ENCODE peak calls at places on chromosomes 11 and 22, in seven cellular contexts. M, L, A, F, S, Z and U are unnamed samples.

GRCh38 chr22:48605856-48606255 is 1221.8 kb downstream of the BRD1 start:
- DNase-seq in M (no peak), L (no peak), A (no peak), F (no peak), S (no peak), Z (no peak), U (no peak)

GRCh38 chr11:14480716-14481115 is 18.9 kb downstream of the COPB1 start:
- DNase-seq in M (no peak), L (no peak), A (no peak), F (no peak), S (no peak), Z (no peak), U (no peak)

GRCh38 chr11:17036666-17037658 is 22.7 kb upstream of the PLEKHA7 start:
- DNase-seq in M (no peak), L (no peak), A (peak; percentile 76), F (no peak), S (no peak), Z (peak; percentile 25), U (peak; percentile 43)

GRCh38 chr11:34959770-34960169 is 43.4 kb downstream of the PDHX start:
- DNase-seq in M (no peak), L (no peak), A (no peak), F (no peak), S (no peak), Z (no peak), U (no peak)

GRCh38 chr11:17703951-17704350 is 15.4 kb upstream of the MYOD1 start:
- DNase-seq in M (peak; percentile 5), L (no peak), A (peak; percentile 43), F (no peak), S (no peak), Z (no peak), U (no peak)

GRCh38 chr11:86551286-86551685 is 121.1 kb downstream of the ME3 start:
- DNase-seq in M (peak; percentile 1), L (no peak), A (no peak), F (no peak), S (no peak), Z (no peak), U (no peak)

GRCh38 chr11:66219846-66220565 is 48.4 kb upstream of the RAB1B start:
- DNase-seq in M (no peak), L (no peak), A (no peak), F (no peak), S (peak; percentile 58), Z (no peak), U (no peak)

GRCh38 chr11:76124905-76125566 is 81.3 kb downstream of the WNT11 start:
- DNase-seq in M (peak; percentile 30), L (no peak), A (no peak), F (no peak), S (no peak), Z (no peak), U (no peak)

GRCh38 chr22:17120281-17120680 is 879 bp downstream of the TMEM121B start:
- DNase-seq in M (no peak), L (no peak), A (peak; percentile 92), F (no peak), S (no peak), Z (no peak), U (peak; percentile 34)

GRCh38 chr11:111665779-111666178 is 63.5 kb downstream of the SIK2 start:
- DNase-seq in M (no peak), L (no peak), A (peak; percentile 72), F (peak; percentile 22), S (no peak), Z (no peak), U (no peak)

GRCh38 chr11:40295466-40295865 is 1164.0 kb downstream of the LRRC4C start:
- DNase-seq in M (no peak), L (no peak), A (no peak), F (no peak), S (no peak), Z (no peak), U (no peak)

GRCh38 chr11:112364962-112365481 is 104.4 kb upstream of the PLET1 start:
- DNase-seq in M (no peak), L (no peak), A (no peak), F (no peak), S (peak; percentile 85), Z (no peak), U (peak; percentile 35)

GRCh38 chr22:48737461-48738203 is 1090.0 kb downstream of the BRD1 start:
- DNase-seq in M (no peak), L (no peak), A (no peak), F (no peak), S (peak; percentile 48), Z (no peak), U (no peak)

GRCh38 chr11:70692131-70692530 is 293.8 kb downstream of the CTTN start:
- DNase-seq in M (no peak), L (no peak), A (no peak), F (no peak), S (no peak), Z (no peak), U (no peak)

GRCh38 chr22:24975813-24976341 is 23.4 kb downstream of the KIAA1671 start:
- DNase-seq in M (no peak), L (peak; percentile 71), A (no peak), F (no peak), S (peak; percentile 74), Z (no peak), U (no peak)

GRCh38 chr11:69328231-69328630 is 34.3 kb downstream of the MYEOV start:
- DNase-seq in M (no peak), L (no peak), A (no peak), F (no peak), S (peak; percentile 25), Z (no peak), U (no peak)

GRCh38 chr11:134837166-134837886 is 425.3 kb upstream of the B3GAT1 start:
- DNase-seq in M (no peak), L (no peak), A (no peak), F (no peak), S (no peak), Z (no peak), U (no peak)

DNA sequence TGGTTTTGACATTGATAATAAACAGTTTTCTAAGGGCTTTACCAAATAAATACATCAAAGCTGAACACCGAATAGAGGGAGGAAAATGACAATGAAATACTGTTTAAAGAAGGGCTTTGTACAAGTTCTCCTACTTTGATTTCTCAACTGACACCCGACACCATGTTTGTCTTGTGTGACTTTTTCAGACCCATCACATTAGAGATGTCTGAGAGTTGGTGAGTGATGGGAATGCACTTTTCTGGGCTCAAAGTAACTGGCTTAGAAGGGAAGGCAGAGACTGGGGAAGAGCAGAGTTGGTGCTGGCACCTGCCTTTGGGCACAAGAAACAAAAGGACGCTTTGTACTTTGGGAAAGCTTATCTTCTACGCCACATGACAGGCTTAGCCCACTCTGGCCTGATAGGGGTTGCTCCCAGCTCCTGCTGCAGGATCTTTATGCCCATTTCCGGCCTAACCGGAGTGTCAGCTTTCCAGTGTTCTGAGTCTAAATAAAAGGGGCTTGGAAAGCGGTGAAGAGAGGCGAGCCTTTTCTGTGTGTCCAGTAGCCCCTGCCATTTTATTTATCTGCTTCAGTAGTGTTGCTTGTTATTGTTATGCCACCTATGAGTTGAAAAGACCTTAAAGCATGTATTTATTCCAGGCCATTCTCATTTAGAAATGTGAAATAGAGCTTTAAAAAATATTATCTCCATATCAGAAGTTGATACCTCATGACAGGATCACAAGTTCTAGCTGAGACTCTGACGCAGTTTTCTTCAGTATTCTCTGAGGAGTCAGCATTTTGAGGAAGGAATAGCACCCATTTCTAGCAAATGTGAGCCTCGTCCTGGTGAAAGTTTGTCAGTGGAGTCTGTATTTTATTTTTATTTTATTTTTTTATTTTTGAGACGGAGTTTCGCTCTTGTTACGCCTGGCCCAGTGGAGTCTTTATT is 24.2 kb downstream of the KREMEN1 start:
- DNase-seq in M (no peak), L (no peak), A (peak; percentile 35), F (no peak), S (no peak), Z (no peak), U (no peak)
- TF ChIP-seq POLR2AphosphoS5 in M (no peak), L (no peak), A (no peak), F (no peak), S (no peak), Z (no peak), U (no peak)

DNA sequence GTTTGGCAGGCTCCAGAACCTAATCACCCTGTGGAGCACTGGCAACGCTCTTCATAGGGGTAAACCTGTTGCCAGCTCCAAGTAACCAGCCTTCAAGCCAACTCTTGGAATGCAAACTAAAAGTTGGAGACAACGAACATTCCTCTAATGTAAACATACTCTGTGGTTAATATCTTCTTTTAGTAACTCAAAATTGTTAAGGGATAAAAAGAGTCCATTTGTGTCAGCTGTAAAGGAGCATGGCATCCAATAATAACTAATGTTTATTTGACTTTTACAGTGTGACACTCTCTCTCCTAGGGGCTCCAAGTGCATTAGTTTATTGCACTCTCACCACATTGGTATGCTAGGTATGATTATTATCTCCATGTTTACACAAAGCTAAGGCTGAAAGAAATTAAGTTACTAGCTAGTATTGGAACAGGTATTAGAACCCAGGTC is 31.0 kb upstream of the AMOTL1 start:
- DNase-seq in M (no peak), L (no peak), A (no peak), F (no peak), S (no peak), Z (no peak), U (no peak)
- TF ChIP-seq POLR2AphosphoS5 in M (no peak), L (no peak), A (no peak), F (no peak), S (no peak), Z (no peak), U (no peak)

DNA sequence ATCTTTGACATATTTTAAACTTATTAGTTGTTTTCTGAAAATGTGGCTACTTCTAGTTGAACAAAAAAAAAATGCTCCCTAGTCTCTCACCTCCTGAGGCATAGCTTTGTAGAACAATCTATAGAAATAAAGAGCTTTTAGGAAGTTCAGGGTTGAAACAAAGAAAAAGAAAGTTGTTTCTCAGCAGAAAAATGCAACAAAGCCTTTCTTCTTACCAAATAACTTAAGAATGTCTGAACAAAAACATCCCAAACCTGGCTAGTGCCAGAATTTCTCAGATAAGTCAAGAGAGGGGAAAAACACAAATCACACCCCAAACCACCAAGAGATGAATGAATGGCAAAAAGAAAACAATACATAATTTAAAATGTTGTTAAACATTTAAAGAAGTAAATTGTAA is 114.1 kb downstream of the MAML2 start:
- DNase-seq in M (no peak), L (no peak), A (no peak), F (no peak), S (no peak), Z (no peak), U (no peak)
- TF ChIP-seq POLR2AphosphoS5 in M (no peak), L (no peak), A (no peak), F (no peak), S (no peak), Z (no peak), U (no peak)

GRCh38 chr11:107801641-107802040 is 56.9 kb downstream of the SLC35F2 start:
- DNase-seq in M (no peak), L (no peak), A (no peak), F (no peak), S (no peak), Z (no peak), U (no peak)

GRCh38 chr11:107804219-107804618 is 54.4 kb downstream of the SLC35F2 start:
- DNase-seq in M (no peak), L (no peak), A (no peak), F (no peak), S (no peak), Z (no peak), U (no peak)

DNA sequence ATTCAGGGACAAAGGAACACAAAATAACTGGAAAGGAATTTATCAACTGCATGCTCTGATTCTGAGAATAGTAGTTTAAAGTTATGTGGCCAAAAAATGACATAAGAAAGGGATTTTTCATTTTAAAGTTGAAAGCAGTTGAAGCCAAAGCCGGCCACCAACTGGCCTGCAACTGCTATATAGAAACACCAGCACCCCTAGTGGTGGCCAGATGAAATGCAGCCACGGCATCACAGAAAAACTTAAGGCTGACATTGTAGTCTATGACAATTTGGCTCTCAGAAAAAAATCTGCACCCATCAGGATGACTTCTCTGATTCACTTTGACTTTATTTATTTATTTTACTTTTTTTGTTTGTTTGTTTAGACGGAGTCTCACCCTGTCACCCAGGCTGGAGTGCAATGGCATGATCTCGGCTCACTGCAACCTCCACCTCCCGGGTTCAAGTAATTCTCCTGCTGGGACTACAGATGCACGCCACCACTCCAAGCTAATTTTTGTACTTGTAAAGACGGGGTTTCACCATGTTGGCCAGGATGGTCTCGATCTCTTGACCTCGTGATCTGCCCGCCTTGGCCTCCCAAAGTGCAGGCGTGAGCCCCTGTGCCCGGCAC is 59.2 kb downstream of the SLC35F2 start:
- DNase-seq in M (peak; percentile 12), L (peak; percentile 54), A (peak; percentile 84), F (no peak), S (peak; percentile 81), Z (peak; percentile 65), U (peak; percentile 71)
- TF ChIP-seq POLR2AphosphoS5 in M (no peak), L (no peak), A (no peak), F (no peak), S (no peak), Z (no peak), U (no peak)